ENCODE peak calls at places on chromosomes 1 and 21, in four cellular contexts. One of them, this sample, is unnamed.

GRCh38 chr1:168019407-168019806 is 82.5 kb upstream of the MPC2 start:
- DNase-seq in K562: no peak
- DNase-seq in HepG2: no peak
- DNase-seq in GM12878: no peak
- DNase-seq in this sample: peak; percentile 20

GRCh38 chr1:33267468-33268205 is 11.3 kb downstream of the ZNF362 start:
- DNase-seq in K562: no peak
- DNase-seq in HepG2: no peak
- DNase-seq in GM12878: no peak
- DNase-seq in this sample: no peak

GRCh38 chr1:178774263-178774662 is 49.2 kb downstream of the RALGPS2 start:
- DNase-seq in K562: no peak
- DNase-seq in HepG2: peak; percentile 18
- DNase-seq in GM12878: no peak
- DNase-seq in this sample: no peak

GRCh38 chr1:25620701-25621350 is 4.2 kb downstream of the MAN1C1 start:
- DNase-seq in K562: no peak
- DNase-seq in HepG2: no peak
- DNase-seq in GM12878: no peak
- DNase-seq in this sample: no peak

GRCh38 chr1:85330711-85331290 is 54.4 kb upstream of the BCL10 start:
- DNase-seq in K562: no peak
- DNase-seq in HepG2: no peak
- DNase-seq in GM12878: no peak
- DNase-seq in this sample: no peak

GRCh38 chr1:203216274-203217138 is 13.0 kb downstream of the CHIT1 start:
- DNase-seq in K562: peak; percentile 77
- DNase-seq in HepG2: peak; percentile 53
- DNase-seq in GM12878: peak; percentile 17
- DNase-seq in this sample: peak; percentile 83

GRCh38 chr1:19113362-19114092 is 96.5 kb downstream of the UBR4 start:
- DNase-seq in K562: peak; percentile 82
- DNase-seq in HepG2: peak; percentile 46
- DNase-seq in GM12878: no peak
- DNase-seq in this sample: peak; percentile 28

GRCh38 chr1:185663771-185664296 is 70.4 kb upstream of the HMCN1 start:
- DNase-seq in K562: no peak
- DNase-seq in HepG2: no peak
- DNase-seq in GM12878: no peak
- DNase-seq in this sample: no peak

GRCh38 chr1:163768581-163768980 is 446.8 kb downstream of the NUF2 start:
- DNase-seq in K562: no peak
- DNase-seq in HepG2: no peak
- DNase-seq in GM12878: no peak
- DNase-seq in this sample: no peak

GRCh38 chr1:201648066-201648910 is 109.4 kb downstream of the NAV1 start:
- DNase-seq in K562: peak; percentile 76
- DNase-seq in HepG2: no peak
- DNase-seq in GM12878: no peak
- DNase-seq in this sample: peak; percentile 78

GRCh38 chr1:213374369-213374768 is 323.3 kb downstream of the RPS6KC1 start:
- DNase-seq in K562: peak; percentile 81
- DNase-seq in HepG2: peak; percentile 73
- DNase-seq in GM12878: no peak
- DNase-seq in this sample: peak; percentile 81

DNA sequence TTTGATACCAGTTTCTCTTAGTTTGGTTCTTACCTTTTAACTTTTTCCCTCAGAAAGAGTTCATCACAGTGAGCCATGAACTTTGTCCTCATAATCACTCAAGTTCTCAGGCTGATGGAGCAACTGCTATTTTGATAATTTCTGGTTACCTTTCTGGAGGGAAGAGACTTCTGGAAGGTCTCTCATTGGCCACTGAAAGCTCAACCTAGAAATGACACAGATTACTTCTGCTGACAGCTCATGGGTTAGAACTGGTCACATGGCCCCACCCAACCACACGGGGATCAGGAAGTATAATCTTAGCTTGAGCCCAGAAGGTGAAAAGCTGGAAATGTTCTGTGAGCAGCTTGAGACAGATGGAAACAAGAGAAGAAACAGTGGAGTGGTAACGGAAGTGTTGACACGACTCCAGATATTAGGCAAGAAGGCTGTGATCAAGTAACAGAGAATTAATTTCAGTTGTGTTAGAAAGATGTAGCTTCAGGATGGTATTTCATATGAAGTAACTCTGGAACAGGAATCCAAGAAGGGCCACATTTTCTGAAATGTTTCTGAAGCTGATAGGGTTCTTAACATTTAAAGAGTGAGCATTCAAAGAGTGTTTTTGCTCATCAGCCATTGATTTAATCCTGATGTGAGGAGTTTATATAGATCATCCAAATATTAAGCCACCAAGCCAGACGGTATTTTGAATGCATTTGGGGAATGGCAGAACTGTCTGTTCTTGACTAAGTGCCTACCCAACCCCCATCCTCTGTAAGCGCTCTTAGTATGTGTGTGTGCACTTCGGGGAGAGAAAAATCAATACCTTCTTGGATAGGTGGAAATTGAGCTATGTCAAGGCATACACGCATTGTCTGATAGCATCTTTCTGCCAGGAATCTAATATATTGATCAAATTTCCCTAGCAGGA is 21.9 kb upstream of the XPR1 start:
- DNase-seq in K562: peak; percentile 85
- DNase-seq in HepG2: no peak
- DNase-seq in GM12878: no peak
- DNase-seq in this sample: no peak
- TF ChIP-seq TARDBP in K562: peak; percentile 15
- TF ChIP-seq TARDBP in HepG2: no peak
- TF ChIP-seq TARDBP in GM12878: no peak
- TF ChIP-seq TARDBP in this sample: no peak

DNA sequence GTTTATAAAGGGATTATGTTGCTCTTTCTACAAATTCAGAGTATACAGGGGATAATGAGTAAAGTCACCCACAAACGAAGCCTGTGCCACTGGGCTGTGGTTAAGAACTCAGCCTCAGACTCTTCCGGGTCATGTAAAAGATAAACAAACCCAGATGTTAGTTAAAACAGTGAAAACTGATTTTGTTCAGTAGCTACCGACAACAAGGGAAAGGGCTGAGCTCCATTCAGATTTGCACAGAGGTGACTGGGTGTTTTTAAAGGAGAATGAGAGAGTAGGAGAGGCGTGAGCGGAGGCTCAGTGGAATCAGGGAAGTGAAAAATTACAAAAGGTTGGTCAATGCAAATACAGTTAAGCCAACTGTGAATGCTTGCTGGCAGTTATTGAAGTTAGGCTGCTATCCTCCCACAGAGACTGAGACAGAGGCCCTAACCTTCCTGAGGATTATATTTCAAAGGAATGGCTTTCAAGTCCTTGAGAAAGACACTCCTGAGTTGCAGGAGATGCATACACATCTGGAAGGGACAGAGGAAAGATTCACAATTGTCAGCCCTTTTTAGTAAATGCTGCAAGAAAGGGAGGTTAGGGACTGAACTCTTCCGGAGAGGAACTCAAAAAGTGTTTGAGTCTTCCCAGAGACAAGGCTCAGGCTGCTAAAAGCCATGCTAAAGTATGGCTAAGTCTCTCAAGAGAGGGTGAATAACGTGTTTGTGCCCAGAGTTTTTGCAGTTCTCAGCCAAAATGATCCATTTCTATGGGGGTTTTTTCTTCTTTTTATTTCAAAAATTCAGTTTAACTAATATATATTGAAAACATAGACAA is 29.8 kb upstream of the SAMD13 start:
- DNase-seq in K562: no peak
- DNase-seq in HepG2: no peak
- DNase-seq in GM12878: peak; percentile 61
- DNase-seq in this sample: no peak
- TF ChIP-seq FOXM1 in K562: no peak
- TF ChIP-seq FOXM1 in HepG2: no peak
- TF ChIP-seq FOXM1 in GM12878: peak; percentile 39
- TF ChIP-seq FOXM1 in this sample: no peak

GRCh38 chr1:233759665-233760064 is 144.8 kb upstream of the SLC35F3 start:
- DNase-seq in K562: no peak
- DNase-seq in HepG2: no peak
- DNase-seq in GM12878: no peak
- DNase-seq in this sample: no peak
- TF ChIP-seq TARDBP in K562: no peak
- TF ChIP-seq TARDBP in HepG2: no peak
- TF ChIP-seq TARDBP in GM12878: no peak
- TF ChIP-seq TARDBP in this sample: no peak

DNA sequence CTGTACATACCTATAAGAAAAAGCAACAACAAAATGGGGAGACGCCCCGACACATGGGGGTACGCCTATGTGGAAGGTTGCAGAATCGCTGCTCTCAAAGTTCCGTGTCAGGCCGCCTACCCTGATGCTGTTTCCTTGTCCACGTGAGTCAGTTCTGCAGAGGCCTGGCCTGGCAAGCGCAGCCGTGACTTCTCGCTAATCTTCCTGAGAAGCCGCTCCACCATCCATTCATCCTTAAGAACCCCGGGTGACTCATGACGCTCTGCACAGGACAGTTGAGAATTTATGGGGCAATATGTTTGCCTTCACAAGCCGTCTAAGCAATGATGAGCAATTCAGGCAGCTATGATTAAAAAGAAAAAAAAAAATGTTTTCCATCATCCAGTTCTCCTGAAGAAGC is 122.3 kb upstream of the TMPRSS2 start:
- DNase-seq in K562: no peak
- DNase-seq in HepG2: no peak
- DNase-seq in GM12878: no peak
- DNase-seq in this sample: no peak
- TF ChIP-seq FOXM1 in K562: no peak
- TF ChIP-seq FOXM1 in HepG2: no peak
- TF ChIP-seq FOXM1 in GM12878: no peak
- TF ChIP-seq FOXM1 in this sample: no peak

DNA sequence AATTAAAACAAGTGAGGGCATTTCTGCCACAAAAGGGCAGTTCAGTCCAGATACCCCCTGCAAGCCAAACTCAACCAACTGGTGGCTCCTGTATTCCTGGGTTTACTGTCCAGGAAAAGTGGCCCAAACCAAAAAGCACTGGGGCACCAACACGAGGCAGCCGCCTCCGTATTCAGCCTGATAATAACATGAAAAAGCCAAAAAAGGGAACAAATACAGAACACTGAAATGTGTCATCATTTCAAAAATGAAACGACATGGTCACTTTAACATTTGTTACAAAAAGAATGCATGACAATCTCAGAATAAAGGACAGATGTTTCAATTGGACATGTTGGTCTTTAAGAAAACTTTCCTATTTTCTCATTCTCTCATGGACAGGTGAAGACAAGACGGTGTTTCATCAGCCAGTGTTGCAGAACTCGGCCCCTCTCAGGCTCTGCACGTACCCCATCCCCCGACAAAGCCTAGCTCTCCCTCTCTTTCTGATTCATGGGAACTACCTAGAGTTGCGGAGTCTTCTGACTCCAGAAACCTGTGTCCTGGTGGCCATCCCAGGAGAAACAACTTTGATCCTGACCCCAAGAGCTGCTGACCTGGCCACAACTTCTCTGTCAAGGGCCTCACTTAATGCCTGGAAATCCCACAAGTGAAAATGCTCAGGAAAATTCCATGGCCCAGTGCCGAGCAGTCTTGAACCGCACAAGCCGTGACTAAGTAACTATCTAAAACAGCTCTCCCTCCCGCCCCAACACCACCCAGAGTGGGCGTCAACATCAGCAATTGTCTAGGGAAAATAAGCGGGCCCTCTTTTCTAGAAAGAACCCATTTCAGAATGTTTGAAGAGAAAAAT is 27.1 kb downstream of the ZBTB17 start:
- DNase-seq in K562: peak; percentile 60
- DNase-seq in HepG2: no peak
- DNase-seq in GM12878: no peak
- DNase-seq in this sample: no peak
- TF ChIP-seq TARDBP in K562: no peak
- TF ChIP-seq TARDBP in HepG2: no peak
- TF ChIP-seq TARDBP in GM12878: no peak
- TF ChIP-seq TARDBP in this sample: no peak

DNA sequence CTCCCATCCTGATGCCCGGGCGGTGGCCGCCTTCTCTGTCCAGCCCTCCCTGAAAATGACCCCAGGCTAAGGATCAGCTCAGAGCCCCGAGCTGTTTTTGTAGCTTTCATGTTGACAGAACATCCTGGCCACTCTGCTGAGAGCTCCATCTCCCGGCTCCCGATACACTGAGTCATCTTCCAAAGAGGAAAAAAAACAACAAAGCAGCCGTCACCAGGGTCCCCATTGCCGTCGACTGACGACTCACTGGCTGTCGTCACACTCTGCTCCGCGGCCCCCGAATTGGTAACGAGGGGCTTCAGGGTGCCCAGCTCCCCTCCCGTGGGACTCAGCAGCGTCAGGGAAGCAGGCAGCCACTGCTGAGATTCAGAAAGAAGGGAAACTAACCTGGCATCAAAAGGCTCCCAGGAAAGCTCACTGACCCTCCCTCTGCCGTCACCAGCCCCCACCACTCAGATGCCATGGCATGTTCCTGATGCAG is 67.2 kb downstream of the CD46 start:
- DNase-seq in K562: no peak
- DNase-seq in HepG2: no peak
- DNase-seq in GM12878: no peak
- DNase-seq in this sample: no peak
- TF ChIP-seq FOXM1 in K562: no peak
- TF ChIP-seq FOXM1 in HepG2: no peak
- TF ChIP-seq FOXM1 in GM12878: no peak
- TF ChIP-seq FOXM1 in this sample: no peak